ENCODE peak calls at places on chromosome 13, in seven cellular contexts. Y is fibroblast of the aortic adventitia, I is mesothelial cell of epicardium, F is B cell, W is Panc1, O is upper lobe of left lung, L is HepG2. H is an unnamed sample.

GRCh38 chr13:77034883-77035282 is 7.9 kb upstream of the FBXL3 start:
- DNase-seq in I (no peak), Y (peak; percentile 47), W (no peak), O (no peak), F (no peak), L (no peak), H (no peak)

GRCh38 chr13:113834496-113835200 is 29.2 kb downstream of the GAS6 start:
- DNase-seq in F (no peak), Y (no peak), O (no peak), I (no peak), W (no peak), L (no peak), H (no peak)

GRCh38 chr13:21537105-21537504 is 66.9 kb downstream of the MICU2 start:
- DNase-seq in O (no peak), L (no peak), I (no peak), F (no peak), W (no peak), Y (peak; percentile 27), H (no peak)

GRCh38 chr13:40439928-40440327 is 226.5 kb downstream of the FOXO1 start:
- DNase-seq in Y (peak; percentile 24), O (no peak), L (no peak), I (no peak), W (no peak), F (no peak), H (no peak)

GRCh38 chr13:109448629-109449028 is 337.8 kb downstream of the IRS2 start:
- DNase-seq in O (no peak), I (no peak), F (no peak), Y (no peak), L (no peak), W (no peak), H (no peak)

GRCh38 chr13:98879127-98879520 is 98.7 kb downstream of the DOCK9 start:
- DNase-seq in O (no peak), I (no peak), W (no peak), L (no peak), F (no peak), Y (no peak), H (no peak)

GRCh38 chr13:110676511-110677204 is 29.3 kb downstream of the CARS2 start:
- DNase-seq in O (no peak), Y (no peak), L (no peak), F (peak; percentile 84), W (no peak), I (no peak), H (no peak)

GRCh38 chr13:112759053-112759452 is 69.2 kb downstream of the ATP11A start:
- DNase-seq in I (no peak), Y (no peak), F (no peak), O (no peak), W (no peak), L (no peak), H (no peak)

GRCh38 chr13:79451500-79451962 is 29.4 kb upstream of the NDFIP2 start:
- DNase-seq in Y (peak; percentile 77), W (no peak), F (peak; percentile 58), I (no peak), L (no peak), O (peak; percentile 36), H (no peak)

GRCh38 chr13:107864543-107865460 is 350.5 kb downstream of the LIG4 start:
- DNase-seq in I (peak; percentile 52), W (no peak), O (no peak), L (peak; percentile 18), F (no peak), Y (peak; percentile 70), H (no peak)

GRCh38 chr13:29504691-29505090 is 90.8 kb downstream of the SLC7A1 start:
- DNase-seq in W (no peak), L (no peak), Y (no peak), I (no peak), F (no peak), O (no peak), H (no peak)

GRCh38 chr13:90868321-90868920 is 479.1 kb upstream of the MIR17HG start:
- DNase-seq in O (no peak), L (peak; percentile 3), W (no peak), Y (peak; percentile 46), F (no peak), I (no peak), H (no peak)

GRCh38 chr13:41004875-41005693 is 14.0 kb downstream of the ELF1 start:
- DNase-seq in I (no peak), Y (no peak), F (peak; percentile 45), O (no peak), L (no peak), W (no peak), H (no peak)

GRCh38 chr13:32134991-32135390 is 103.4 kb downstream of the FRY start:
- DNase-seq in L (no peak), I (no peak), Y (peak; percentile 31), F (no peak), W (no peak), O (no peak), H (no peak)

GRCh38 chr13:47959468-47960088 is 41.5 kb downstream of the SUCLA2 start:
- DNase-seq in F (no peak), O (no peak), I (no peak), Y (no peak), L (no peak), W (no peak), H (no peak)

GRCh38 chr13:92463134-92463533 is 763.5 kb upstream of the GPC6 start:
- DNase-seq in O (no peak), F (no peak), L (no peak), W (no peak), Y (no peak), I (no peak), H (no peak)

GRCh38 chr13:76884167-76884566 is 2.0 kb downstream of the KCTD12 start:
- DNase-seq in W (no peak), O (peak; percentile 64), I (no peak), Y (peak; percentile 75), L (no peak), F (no peak), H (no peak)

GRCh38 chr13:99577934-99578917 is 77.0 kb downstream of the TM9SF2 start:
- DNase-seq in O (no peak), L (peak; percentile 47), Y (peak; percentile 31), W (no peak), I (no peak), F (no peak), H (no peak)

GRCh38 chr13:91087276-91087675 is 260.2 kb upstream of the MIR17HG start:
- DNase-seq in L (no peak), F (no peak), Y (no peak), I (no peak), W (no peak), O (no peak), H (no peak)

GRCh38 chr13:98549006-98549727 is 27.7 kb downstream of the STK24 start:
- DNase-seq in O (no peak), F (no peak), Y (peak; percentile 76), L (peak; percentile 28), W (no peak), I (no peak), H (no peak)

GRCh38 chr13:93279982-93280381 is 53.4 kb downstream of the GPC6 start:
- DNase-seq in O (no peak), W (no peak), I (no peak), L (no peak), F (no peak), Y (no peak), H (no peak)

GRCh38 chr13:50055454-50055853 is 40.2 kb downstream of the KCNRG start:
- DNase-seq in F (no peak), I (no peak), W (no peak), L (no peak), O (no peak), Y (no peak), H (no peak)

GRCh38 chr13:88800505-88800904 is 1129.3 kb downstream of the SLITRK5 start:
- DNase-seq in I (no peak), Y (no peak), F (no peak), W (no peak), L (no peak), O (no peak), H (no peak)

GRCh38 chr13:77891486-77891885 is 27.1 kb downstream of the EDNRB start:
- DNase-seq in W (no peak), I (no peak), F (no peak), Y (no peak), L (no peak), O (no peak), H (no peak)

GRCh38 chr13:67330149-67330548 is 100.0 kb upstream of the PCDH9 start:
- DNase-seq in W (no peak), F (no peak), Y (no peak), L (no peak), I (no peak), O (no peak), H (no peak)
- TF ChIP-seq CTCF in W (no peak), F (no peak), Y (no peak), L (no peak), I (no peak), O (no peak), H (no peak)

GRCh38 chr13:45925151-45925550 is 73.6 kb upstream of the SIAH3 start:
- DNase-seq in F (no peak), Y (no peak), I (no peak), L (no peak), O (no peak), W (no peak), H (no peak)
- TF ChIP-seq CTCF in F (no peak), Y (no peak), I (no peak), L (no peak), O (no peak), W (no peak), H (no peak)

GRCh38 chr13:74794582-74794981 is 660.4 kb upstream of the KLF12 start:
- DNase-seq in W (no peak), I (no peak), F (no peak), L (no peak), O (no peak), Y (no peak), H (no peak)
- TF ChIP-seq CTCF in W (no peak), I (no peak), F (no peak), L (no peak), O (no peak), Y (peak; percentile 18), H (no peak)

GRCh38 chr13:20057963-20058362 is 99.4 kb downstream of the ZMYM2 start:
- DNase-seq in F (no peak), Y (peak; percentile 8), L (no peak), W (no peak), I (no peak), O (no peak), H (no peak)
- TF ChIP-seq CTCF in F (no peak), Y (peak; percentile 31), L (no peak), W (no peak), I (no peak), O (no peak), H (peak; percentile 14)

DNA sequence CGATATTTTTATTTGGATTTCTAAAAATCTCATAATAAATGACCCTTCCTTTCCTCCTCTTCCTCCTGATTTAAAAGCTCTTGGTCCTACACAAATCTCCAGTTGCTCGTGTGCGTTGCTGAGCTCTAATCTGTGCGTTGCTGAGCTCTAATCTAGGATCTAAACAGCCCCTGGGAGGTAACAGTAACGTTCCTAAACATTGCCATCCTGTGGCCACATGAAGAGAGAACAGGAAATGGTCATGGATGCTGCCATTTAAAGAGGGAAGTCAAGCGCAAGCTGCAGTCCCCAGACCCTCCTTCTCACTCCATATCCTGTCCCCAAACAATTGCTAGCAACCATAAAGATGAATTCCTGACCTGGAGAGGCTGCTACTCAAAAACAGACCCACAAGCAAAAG is 170.8 kb downstream of the NUFIP1 start:
- DNase-seq in O (no peak), I (no peak), L (peak; percentile 24), F (no peak), Y (no peak), W (no peak), H (no peak)
- TF ChIP-seq CTCF in O (no peak), I (no peak), L (peak; percentile 17), F (no peak), Y (no peak), W (no peak), H (peak; percentile 48)

H was measured in type B pancreatic cell.